ENCODE peak calls at places on chromosomes 5 and 9, in four cellular contexts. J is stimulated activated CD8-positive, alpha-beta memory T cell treated with anti-CD3 and anti-CD28 coated beads, Interleukin-15, amount 100 ng/mL, for 1 hour; X is endothelial cell; U is activated T-cell treated with anti-CD3 and anti-CD28 coated beads, Interleukin-2, amount 50 U/mL, for 1 hour. C is an unnamed sample.

GRCh38 chr9:89477395-89477794 is 20.5 kb downstream of the SEMA4D start:
- DNase-seq in J (no peak), X (no peak), U (peak), C (no peak)

GRCh38 chr5:128060644-128061388 is 22.8 kb upstream of the SLC12A2 start:
- DNase-seq in J (no peak), X (no peak), U (no peak), C (no peak)

GRCh38 chr5:132751444-132751843 is 4.2 kb downstream of the CCNI2 start:
- DNase-seq in J (no peak), X (no peak), U (no peak), C (no peak)

GRCh38 chr9:124869986-124870560 is 8.1 kb downstream of the ARPC5L start:
- DNase-seq in J (peak), X (peak), U (peak), C (peak)

GRCh38 chr9:104286792-104287191 is 192.7 kb downstream of the SMC2 start:
- DNase-seq in J (no peak), X (no peak), U (no peak), C (no peak)

GRCh38 chr9:136789523-136789937 is 1.6 kb upstream of the TMEM141 start:
- DNase-seq in J (no peak), X (no peak), U (no peak), C (no peak)

GRCh38 chr5:111486926-111487325 is 25.4 kb downstream of the STARD4 start:
- DNase-seq in J (no peak), X (no peak), U (no peak), C (no peak)

GRCh38 chr5:180808461-180809000 is 5.9 kb upstream of the MGAT1 start:
- DNase-seq in J (no peak), X (no peak), U (no peak), C (peak)

GRCh38 chr5:132510076-132510475 is 19.5 kb upstream of the IRF1 start:
- DNase-seq in J (no peak), X (no peak), U (no peak), C (no peak)

GRCh38 chr9:131096490-131097258 is at the start of gene AIF1L:
- DNase-seq in J (no peak), X (peak), U (no peak), C (peak)

GRCh38 chr5:176810084-176810597 is at the start of gene UNC5A:
- DNase-seq in J (no peak), X (peak), U (peak), C (peak)

GRCh38 chr9:37587521-37587920 is 4.9 kb downstream of the TOMM5 start:
- DNase-seq in J (no peak), X (no peak), U (no peak), C (peak)

GRCh38 chr5:53013857-53014256 is 24.7 kb downstream of the ITGA2 start:
- DNase-seq in J (no peak), X (no peak), U (no peak), C (no peak)

GRCh38 chr5:173881811-173882575 is 6.2 kb upstream of the CPEB4 start:
- DNase-seq in J (no peak), X (no peak), U (no peak), C (no peak)

GRCh38 chr9:93183663-93184438 is at the start of gene WNK2:
- DNase-seq in J (no peak), X (peak), U (peak), C (peak)

GRCh38 chr9:14674630-14675029 is 18.6 kb downstream of the ZDHHC21 start:
- DNase-seq in J (no peak), X (no peak), U (no peak), C (no peak)